ENCODE peak calls at places on chromosomes 5 and 9, in four cellular contexts. S is left lung, K is cardiac muscle cell, F is IMR-90. T is an unnamed sample.
A peak's percentile ranks its signal among the peaks of the same experiment; 100 is the strongest.

GRCh38 chr5:79821-80220 is 12.1 kb upstream of the PLEKHG4B start:
- DNase-seq in S (no peak), K (no peak), F (no peak), T (no peak)

GRCh38 chr9:107707419-107707837 is 217.9 kb upstream of the KLF4 start:
- DNase-seq in S (no peak), K (peak; percentile 95), F (peak; percentile 97), T (no peak)

GRCh38 chr9:95815961-95816360 is 59.5 kb upstream of the ERCC6L2 start:
- DNase-seq in S (no peak), K (no peak), F (no peak), T (no peak)

GRCh38 chr9:136803551-136804508 is 3.9 kb upstream of the RABL6 start:
- DNase-seq in S (no peak), K (no peak), F (no peak), T (no peak)

GRCh38 chr9:5500441-5501235 is 9.7 kb upstream of the PDCD1LG2 start:
- DNase-seq in S (no peak), K (peak; percentile 95), F (peak; percentile 21), T (peak; percentile 10)

GRCh38 chr5:133372306-133373008 is 239.9 kb downstream of the FSTL4 start:
- DNase-seq in S (no peak), K (no peak), F (no peak), T (no peak)

GRCh38 chr5:72523960-72524582 is 16.9 kb upstream of the ZNF366 start:
- DNase-seq in S (no peak), K (peak; percentile 91), F (peak; percentile 88), T (no peak)

GRCh38 chr9:81430727-81431126 is 258.6 kb downstream of the TLE1 start:
- DNase-seq in S (no peak), K (no peak), F (peak; percentile 72), T (no peak)

GRCh38 chr9:82148849-82149544 is 160.4 kb downstream of the SPATA31D1 start:
- DNase-seq in S (no peak), K (peak; percentile 78), F (peak; percentile 89), T (no peak)

DNA sequence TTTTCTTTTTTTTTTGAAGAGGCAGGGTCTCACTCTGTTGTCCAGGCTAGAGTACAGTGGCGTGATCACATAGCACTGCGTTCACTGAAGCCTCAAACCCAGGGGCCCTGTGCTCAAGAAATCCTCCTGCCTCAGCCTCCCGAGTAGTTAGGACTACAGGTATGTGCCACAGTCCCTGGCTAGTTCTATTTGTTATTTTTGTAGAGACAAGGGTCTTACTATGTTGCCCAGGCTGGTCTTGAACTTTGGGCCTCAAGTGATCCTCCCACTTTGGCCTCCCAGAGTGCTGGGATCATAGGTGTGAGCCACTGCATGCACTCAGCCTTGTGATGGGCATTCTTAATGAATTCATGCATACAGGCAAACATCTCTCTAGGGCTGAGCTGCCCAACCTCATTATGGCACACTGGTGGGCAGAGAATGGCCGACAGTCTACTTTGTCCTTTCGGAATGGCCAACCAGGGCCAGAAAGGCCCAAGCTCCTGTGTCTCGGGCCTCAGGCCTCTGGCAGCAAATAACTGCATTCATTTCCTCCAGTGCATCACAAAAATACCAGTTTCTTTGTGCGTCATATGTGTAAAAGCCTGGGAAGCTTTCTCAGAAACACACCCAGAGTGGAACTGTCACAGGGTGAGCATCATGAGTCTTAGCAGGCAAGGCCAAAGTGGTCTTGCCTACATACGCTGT is 27.2 kb downstream of the ANXA6 start:
- DNase-seq in S (no peak), K (no peak), F (no peak), T (no peak)
- H3K4me1 ChIP-seq in S (peaks cover 47% of the 10 kb centered on the region), K (no peaks in the 10 kb centered on the region), F (no peaks in the 10 kb centered on the region), T (no peaks in the 10 kb centered on the region)

DNA sequence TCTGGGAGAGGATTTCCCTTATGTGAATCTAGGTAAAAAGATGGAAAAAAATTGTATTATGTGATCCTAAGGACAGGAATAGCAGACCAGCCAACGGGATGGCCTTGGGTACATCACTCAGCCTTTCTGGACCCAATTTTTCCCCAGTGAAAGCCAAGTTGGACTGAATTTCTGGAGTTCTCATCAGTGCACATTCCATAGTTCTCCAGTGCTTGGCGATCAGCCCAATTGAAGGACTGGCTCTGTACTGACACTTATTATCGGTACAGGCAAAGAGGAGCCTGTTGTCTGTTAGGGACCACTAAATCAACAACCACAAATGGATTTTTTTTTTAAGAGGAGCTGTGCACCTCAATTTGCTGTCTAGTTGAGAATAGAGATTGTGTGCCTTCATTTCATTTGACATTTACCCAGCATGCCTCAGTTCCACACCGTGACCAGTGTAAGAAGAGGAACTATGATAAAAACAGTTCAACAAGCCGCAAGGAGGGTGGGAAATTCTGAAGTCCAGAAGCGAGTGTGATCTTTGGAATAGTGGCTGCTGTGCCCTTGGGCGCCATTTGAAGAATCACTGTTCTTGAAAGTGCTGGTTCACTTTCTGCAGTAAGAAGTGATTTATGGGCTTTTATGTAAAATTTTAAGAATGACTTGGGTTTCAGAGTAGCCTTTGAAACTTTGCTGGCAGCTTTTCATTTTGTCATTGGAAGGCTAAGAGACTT is 8.0 kb downstream of the ARL10 start:
- DNase-seq in S (no peak), K (peak; percentile 35), F (peak; percentile 9), T (peak; percentile 74)
- H3K4me1 ChIP-seq in S (no peaks in the 10 kb centered on the region), K (no peaks in the 10 kb centered on the region), F (no peaks in the 10 kb centered on the region), T (peaks cover 10% of the 10 kb centered on the region)

GRCh38 chr5:136039202-136039601 is 10.4 kb downstream of the TGFBI start:
- DNase-seq in S (peak; percentile 8), K (no peak), F (no peak), T (no peak)

GRCh38 chr5:136042156-136042555 is 13.4 kb downstream of the TGFBI start:
- DNase-seq in S (no peak), K (no peak), F (no peak), T (no peak)

GRCh38 chr5:136042665-136043121 is 13.9 kb downstream of the TGFBI start:
- DNase-seq in S (peak; percentile 5), K (peak; percentile 47), F (no peak), T (no peak)

GRCh38 chr5:136038635-136039034 is 9.8 kb downstream of the TGFBI start:
- DNase-seq in S (no peak), K (peak; percentile 64), F (peak; percentile 75), T (no peak)

GRCh38 chr5:136040746-136041415 is 12.1 kb downstream of the TGFBI start:
- DNase-seq in S (peak; percentile 16), K (no peak), F (no peak), T (peak; percentile 87)
- H3K4me1 ChIP-seq in S (peaks cover 28% of the 10 kb centered on the region), K (no peaks in the 10 kb centered on the region), F (peaks cover 8% of the 10 kb centered on the region), T (peaks cover 29% of the 10 kb centered on the region)

DNA sequence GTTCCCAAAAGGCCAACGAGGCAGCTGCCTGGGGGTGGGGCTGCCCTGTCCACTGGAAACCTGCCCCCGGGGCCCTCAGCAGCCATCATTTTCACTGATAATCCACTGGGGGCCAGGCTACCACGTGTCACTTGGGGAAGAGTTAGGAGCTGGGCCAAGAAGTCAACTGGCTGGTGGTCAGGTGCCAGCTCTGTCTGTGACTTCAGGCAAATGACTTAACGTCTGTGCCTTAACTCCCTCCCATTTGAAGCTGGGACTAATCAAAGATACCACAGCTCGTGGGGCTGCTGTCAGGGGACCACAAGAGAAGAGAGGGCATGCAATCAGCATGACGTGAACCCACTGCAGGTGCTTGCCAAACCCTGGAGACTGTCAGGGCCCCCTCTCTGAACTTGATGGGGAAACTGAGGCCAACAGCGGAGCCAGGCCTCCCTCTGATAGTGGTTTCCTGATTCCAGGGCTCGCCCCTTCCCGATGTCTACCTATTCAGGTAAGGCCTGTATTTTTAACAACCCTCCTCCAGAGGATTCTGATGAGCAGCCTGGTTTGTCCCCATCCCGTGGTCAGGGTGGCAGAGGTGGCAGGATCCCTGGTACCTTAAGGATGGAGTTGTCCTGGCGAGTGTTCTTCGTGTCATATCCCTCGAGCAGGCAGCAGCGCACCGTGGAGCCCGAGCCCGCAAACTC is 12.3 kb upstream of the DPM2 start:
- DNase-seq in S (no peak), K (no peak), F (no peak), T (no peak)
- H3K4me1 ChIP-seq in S (peaks cover 13% of the 10 kb centered on the region), K (no peaks in the 10 kb centered on the region), F (peaks cover 4% of the 10 kb centered on the region), T (peaks cover 29% of the 10 kb centered on the region)

GRCh38 chr5:119358901-119359603 is 3.2 kb downstream of the TNFAIP8 start:
- DNase-seq in S (no peak), K (no peak), F (no peak), T (no peak)
- H3K4me1 ChIP-seq in S (peaks cover 83% of the 10 kb centered on the region), K (peaks cover 42% of the 10 kb centered on the region), F (peaks cover 20% of the 10 kb centered on the region), T (peaks cover 55% of the 10 kb centered on the region)

DNA sequence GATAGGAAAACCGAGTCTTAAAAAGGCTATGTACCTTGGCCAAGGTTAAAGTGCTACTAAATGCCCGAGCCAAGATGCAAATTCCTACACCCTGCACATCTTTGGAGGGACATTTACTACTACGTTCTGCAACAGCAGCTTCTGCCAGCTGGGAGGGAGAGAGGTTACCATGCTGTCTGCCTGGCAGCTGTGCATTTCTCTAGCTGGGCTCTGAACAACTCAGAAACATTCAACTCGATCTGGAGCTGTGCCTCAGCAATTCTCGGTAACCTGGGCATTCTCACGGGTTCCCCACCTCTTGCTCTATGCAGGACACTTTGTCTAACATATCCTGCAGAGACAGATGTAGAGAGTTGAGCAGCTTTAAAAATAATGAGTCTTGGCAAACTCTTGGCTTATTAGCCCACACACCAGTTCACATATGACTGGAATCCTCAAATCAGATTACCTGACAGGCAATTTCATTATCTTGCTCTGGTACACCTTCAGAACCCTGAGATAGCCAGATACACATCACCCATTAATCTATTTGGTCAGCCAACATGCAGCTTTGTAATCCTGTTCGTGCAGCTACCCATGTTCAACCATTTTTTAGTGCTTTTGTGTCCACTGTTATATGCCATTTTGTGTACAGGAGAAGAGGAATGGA is 115.8 kb downstream of the EFNA5 start:
- DNase-seq in S (no peak), K (no peak), F (no peak), T (no peak)
- H3K4me1 ChIP-seq in S (no peaks in the 10 kb centered on the region), K (peaks cover 19% of the 10 kb centered on the region), F (peaks cover 10% of the 10 kb centered on the region), T (no peaks in the 10 kb centered on the region)